ENCODE peak calls at places on chromosomes 2 and 18, in seven cellular contexts. One of them, this sample, is unnamed.
A peak's percentile ranks its signal among the peaks of the same experiment; 100 is the strongest.

GRCh38 chr2:187989925-187990623 is 301.6 kb upstream of the GULP1 start:
- DNase-seq in T follicular helper cell: no peak
- DNase-seq in COR-L47: no peak
- DNase-seq in stimulated activated CD4-positive, alpha-beta T cell treated with anti-CD3 and anti-CD28 coated beads, Interleukin-1b, Interleukin-23, amount 100 ng/mL, for 24 hours: no peak
- DNase-seq in T-helper 1 cell: no peak
- DNase-seq in M059J: no peak
- DNase-seq in HTR-8/SVneo: no peak
- DNase-seq in this sample: no peak

GRCh38 chr2:111666160-111666559 is 217.8 kb downstream of the ANAPC1 start:
- DNase-seq in T follicular helper cell: no peak
- DNase-seq in COR-L47: no peak
- DNase-seq in stimulated activated CD4-positive, alpha-beta T cell treated with anti-CD3 and anti-CD28 coated beads, Interleukin-1b, Interleukin-23, amount 100 ng/mL, for 24 hours: no peak
- DNase-seq in T-helper 1 cell: no peak
- DNase-seq in M059J: no peak
- DNase-seq in HTR-8/SVneo: no peak
- DNase-seq in this sample: no peak

GRCh38 chr2:129297430-129297829 is 682.0 kb upstream of the RAB6C start:
- DNase-seq in T follicular helper cell: no peak
- DNase-seq in COR-L47: no peak
- DNase-seq in stimulated activated CD4-positive, alpha-beta T cell treated with anti-CD3 and anti-CD28 coated beads, Interleukin-1b, Interleukin-23, amount 100 ng/mL, for 24 hours: no peak
- DNase-seq in T-helper 1 cell: no peak
- DNase-seq in M059J: no peak
- DNase-seq in HTR-8/SVneo: no peak
- DNase-seq in this sample: no peak

GRCh38 chr2:23617167-23617787 is 232.3 kb downstream of the KLHL29 start:
- DNase-seq in T follicular helper cell: no peak
- DNase-seq in COR-L47: no peak
- DNase-seq in stimulated activated CD4-positive, alpha-beta T cell treated with anti-CD3 and anti-CD28 coated beads, Interleukin-1b, Interleukin-23, amount 100 ng/mL, for 24 hours: no peak
- DNase-seq in T-helper 1 cell: no peak
- DNase-seq in M059J: no peak
- DNase-seq in HTR-8/SVneo: no peak
- DNase-seq in this sample: peak; percentile 57

GRCh38 chr2:202064881-202065230 is 8.2 kb upstream of the KIAA2012 start:
- DNase-seq in T follicular helper cell: no peak
- DNase-seq in COR-L47: no peak
- DNase-seq in stimulated activated CD4-positive, alpha-beta T cell treated with anti-CD3 and anti-CD28 coated beads, Interleukin-1b, Interleukin-23, amount 100 ng/mL, for 24 hours: no peak
- DNase-seq in T-helper 1 cell: no peak
- DNase-seq in M059J: no peak
- DNase-seq in HTR-8/SVneo: no peak
- DNase-seq in this sample: no peak

GRCh38 chr2:140597205-140597604 is 1533.6 kb downstream of the LRP1B start:
- DNase-seq in T follicular helper cell: no peak
- DNase-seq in COR-L47: no peak
- DNase-seq in stimulated activated CD4-positive, alpha-beta T cell treated with anti-CD3 and anti-CD28 coated beads, Interleukin-1b, Interleukin-23, amount 100 ng/mL, for 24 hours: no peak
- DNase-seq in T-helper 1 cell: no peak
- DNase-seq in M059J: no peak
- DNase-seq in HTR-8/SVneo: no peak
- DNase-seq in this sample: no peak

GRCh38 chr18:23105581-23106219 is 29.6 kb upstream of the CABLES1 start:
- DNase-seq in T follicular helper cell: no peak
- DNase-seq in COR-L47: no peak
- DNase-seq in stimulated activated CD4-positive, alpha-beta T cell treated with anti-CD3 and anti-CD28 coated beads, Interleukin-1b, Interleukin-23, amount 100 ng/mL, for 24 hours: no peak
- DNase-seq in T-helper 1 cell: no peak
- DNase-seq in M059J: no peak
- DNase-seq in HTR-8/SVneo: no peak
- DNase-seq in this sample: no peak

GRCh38 chr2:20617081-20617575 is 33.8 kb downstream of the HS1BP3 start:
- DNase-seq in T follicular helper cell: no peak
- DNase-seq in COR-L47: no peak
- DNase-seq in stimulated activated CD4-positive, alpha-beta T cell treated with anti-CD3 and anti-CD28 coated beads, Interleukin-1b, Interleukin-23, amount 100 ng/mL, for 24 hours: no peak
- DNase-seq in T-helper 1 cell: no peak
- DNase-seq in M059J: no peak
- DNase-seq in HTR-8/SVneo: no peak
- DNase-seq in this sample: no peak

GRCh38 chr2:121450301-121450700 is 80.4 kb upstream of the RNU4ATAC start:
- DNase-seq in T follicular helper cell: no peak
- DNase-seq in COR-L47: no peak
- DNase-seq in stimulated activated CD4-positive, alpha-beta T cell treated with anti-CD3 and anti-CD28 coated beads, Interleukin-1b, Interleukin-23, amount 100 ng/mL, for 24 hours: no peak
- DNase-seq in T-helper 1 cell: no peak
- DNase-seq in M059J: no peak
- DNase-seq in HTR-8/SVneo: no peak
- DNase-seq in this sample: no peak

GRCh38 chr2:45274190-45274926 is 265.1 kb upstream of the SIX2 start:
- DNase-seq in T follicular helper cell: no peak
- DNase-seq in COR-L47: peak; percentile 83
- DNase-seq in stimulated activated CD4-positive, alpha-beta T cell treated with anti-CD3 and anti-CD28 coated beads, Interleukin-1b, Interleukin-23, amount 100 ng/mL, for 24 hours: no peak
- DNase-seq in T-helper 1 cell: no peak
- DNase-seq in M059J: no peak
- DNase-seq in HTR-8/SVneo: no peak
- DNase-seq in this sample: no peak

GRCh38 chr2:117980381-117980780 is 33.5 kb downstream of the CCDC93 start:
- DNase-seq in T follicular helper cell: no peak
- DNase-seq in COR-L47: no peak
- DNase-seq in stimulated activated CD4-positive, alpha-beta T cell treated with anti-CD3 and anti-CD28 coated beads, Interleukin-1b, Interleukin-23, amount 100 ng/mL, for 24 hours: no peak
- DNase-seq in T-helper 1 cell: no peak
- DNase-seq in M059J: peak; percentile 62
- DNase-seq in HTR-8/SVneo: no peak
- DNase-seq in this sample: peak; percentile 33

GRCh38 chr2:27049422-27050280 is 1.8 kb upstream of the AGBL5 start:
- DNase-seq in T follicular helper cell: peak; percentile 39
- DNase-seq in COR-L47: no peak
- DNase-seq in stimulated activated CD4-positive, alpha-beta T cell treated with anti-CD3 and anti-CD28 coated beads, Interleukin-1b, Interleukin-23, amount 100 ng/mL, for 24 hours: peak; percentile 67
- DNase-seq in T-helper 1 cell: peak; percentile 46
- DNase-seq in M059J: no peak
- DNase-seq in HTR-8/SVneo: no peak
- DNase-seq in this sample: no peak

GRCh38 chr2:70118798-70119454 is 31.6 kb downstream of the PCBP1 start:
- DNase-seq in T follicular helper cell: no peak
- DNase-seq in COR-L47: no peak
- DNase-seq in stimulated activated CD4-positive, alpha-beta T cell treated with anti-CD3 and anti-CD28 coated beads, Interleukin-1b, Interleukin-23, amount 100 ng/mL, for 24 hours: no peak
- DNase-seq in T-helper 1 cell: no peak
- DNase-seq in M059J: no peak
- DNase-seq in HTR-8/SVneo: no peak
- DNase-seq in this sample: no peak

GRCh38 chr2:55843096-55843991 is 80.2 kb downstream of the EFEMP1 start:
- DNase-seq in T follicular helper cell: no peak
- DNase-seq in COR-L47: peak; percentile 2
- DNase-seq in stimulated activated CD4-positive, alpha-beta T cell treated with anti-CD3 and anti-CD28 coated beads, Interleukin-1b, Interleukin-23, amount 100 ng/mL, for 24 hours: no peak
- DNase-seq in T-helper 1 cell: no peak
- DNase-seq in M059J: peak; percentile 96
- DNase-seq in HTR-8/SVneo: peak; percentile 62
- DNase-seq in this sample: peak; percentile 92

GRCh38 chr2:232520088-232520487 is at the start of gene PRSS56:
- DNase-seq in T follicular helper cell: no peak
- DNase-seq in COR-L47: no peak
- DNase-seq in stimulated activated CD4-positive, alpha-beta T cell treated with anti-CD3 and anti-CD28 coated beads, Interleukin-1b, Interleukin-23, amount 100 ng/mL, for 24 hours: no peak
- DNase-seq in T-helper 1 cell: no peak
- DNase-seq in M059J: no peak
- DNase-seq in HTR-8/SVneo: no peak
- DNase-seq in this sample: no peak

GRCh38 chr2:45816273-45816672 is 164.8 kb downstream of the PRKCE start:
- DNase-seq in T follicular helper cell: no peak
- DNase-seq in COR-L47: no peak
- DNase-seq in stimulated activated CD4-positive, alpha-beta T cell treated with anti-CD3 and anti-CD28 coated beads, Interleukin-1b, Interleukin-23, amount 100 ng/mL, for 24 hours: no peak
- DNase-seq in T-helper 1 cell: no peak
- DNase-seq in M059J: peak; percentile 20
- DNase-seq in HTR-8/SVneo: no peak
- DNase-seq in this sample: peak; percentile 13